ENCODE peak calls at places on chromosomes 6 and 20, in six cellular contexts. U, J, H, P, W and M are unnamed samples.

GRCh38 chr20:38043512-38044300 is 10.2 kb downstream of the RPRD1B start:
- DNase-seq in U (peak), J (peak), H (no peak), P (no peak), W (no peak), M (no peak)

GRCh38 chr6:111804627-111805235 is 68.5 kb downstream of the FYN start:
- DNase-seq in U (no peak), J (peak), H (no peak), P (peak), W (no peak), M (no peak)

GRCh38 chr6:152273002-152273401 is 364.2 kb downstream of the SYNE1 start:
- DNase-seq in U (no peak), J (no peak), H (no peak), P (no peak), W (peak), M (no peak)

GRCh38 chr6:44265003-44265842 is at the start of gene NFKBIE:
- DNase-seq in U (peak), J (peak), H (peak), P (peak), W (peak), M (peak)

GRCh38 chr6:53056273-53056672 is 8.9 kb upstream of the FBXO9 start:
- DNase-seq in U (no peak), J (no peak), H (no peak), P (no peak), W (no peak), M (no peak)

GRCh38 chr20:4235512-4236043 is 220.2 kb upstream of the RNF24 start:
- DNase-seq in U (no peak), J (no peak), H (no peak), P (no peak), W (no peak), M (no peak)

GRCh38 chr6:148898360-148899005 is 151.7 kb downstream of the UST start:
- DNase-seq in U (no peak), J (no peak), H (no peak), P (no peak), W (no peak), M (no peak)

GRCh38 chr20:25584905-25585704 is at the start of gene NINL:
- DNase-seq in U (no peak), J (no peak), H (peak), P (peak), W (no peak), M (no peak)

GRCh38 chr6:8679823-8680222 is 244.5 kb upstream of the SLC35B3 start:
- DNase-seq in U (no peak), J (no peak), H (no peak), P (no peak), W (no peak), M (no peak)

GRCh38 chr6:112911949-112912348 is 564.8 kb downstream of the RFPL4B start:
- DNase-seq in U (no peak), J (no peak), H (no peak), P (no peak), W (no peak), M (no peak)

GRCh38 chr6:37850243-37850642 is 30.7 kb downstream of the ZFAND3 start:
- DNase-seq in U (no peak), J (no peak), H (no peak), P (no peak), W (no peak), M (no peak)

GRCh38 chr6:11484441-11484840 is 53.1 kb upstream of the TMEM170B start:
- DNase-seq in U (no peak), J (no peak), H (no peak), P (no peak), W (no peak), M (no peak)

GRCh38 chr6:75084872-75085381 is 120.9 kb downstream of the COL12A1 start:
- DNase-seq in U (no peak), J (no peak), H (no peak), P (no peak), W (no peak), M (no peak)

GRCh38 chr20:44832724-44833123 is 22.4 kb upstream of the RIMS4 start:
- DNase-seq in U (no peak), J (no peak), H (peak), P (no peak), W (peak), M (no peak)

GRCh38 chr6:124903797-124904196 is 58.4 kb upstream of the RNF217 start:
- DNase-seq in U (no peak), J (no peak), H (no peak), P (no peak), W (no peak), M (no peak)

GRCh38 chr6:38336922-38337321 is 302.8 kb downstream of the BTBD9 start:
- DNase-seq in U (no peak), J (no peak), H (no peak), P (no peak), W (no peak), M (no peak)

GRCh38 chr20:35305682-35306556 is 13.7 kb upstream of the FAM83C start:
- DNase-seq in U (peak), J (peak), H (no peak), P (no peak), W (peak), M (no peak)

GRCh38 chr6:163839296-163839695 is 424.8 kb downstream of the QKI start:
- DNase-seq in U (no peak), J (peak), H (no peak), P (no peak), W (no peak), M (no peak)